ENCODE peak calls at places on chromosomes 7 and 10, in eight cellular contexts. P, W, R, T, D, Y, U and V are unnamed samples.

GRCh38 chr10:24603333-24603732 is 120.4 kb downstream of the ARHGAP21 start:
- DNase-seq in P (peak; percentile 44), W (no peak), R (peak; percentile 70), T (no peak), D (no peak), Y (no peak), U (no peak), V (no peak)

GRCh38 chr10:98404571-98405396 is 10.2 kb downstream of the PYROXD2 start:
- DNase-seq in P (peak; percentile 56), W (no peak), R (peak; percentile 76), T (no peak), D (no peak), Y (no peak), U (no peak), V (no peak)

GRCh38 chr7:15000157-15000556 is 97.6 kb upstream of the DGKB start:
- DNase-seq in P (no peak), W (no peak), R (no peak), T (no peak), D (no peak), Y (no peak), U (no peak), V (no peak)

GRCh38 chr7:155360495-155361362 is 63.1 kb downstream of the INSIG1 start:
- DNase-seq in P (no peak), W (no peak), R (no peak), T (peak; percentile 55), D (no peak), Y (no peak), U (no peak), V (peak; percentile 36)

GRCh38 chr7:129947001-129947400 is 5.8 kb downstream of the UBE2H start:
- DNase-seq in P (no peak), W (no peak), R (no peak), T (no peak), D (no peak), Y (no peak), U (no peak), V (no peak)

GRCh38 chr10:112446055-112446854 is 459 bp downstream of the ZDHHC6 start:
- DNase-seq in P (peak; percentile 25), W (no peak), R (peak; percentile 23), T (peak; percentile 8), D (no peak), Y (no peak), U (no peak), V (no peak)

GRCh38 chr10:14773551-14774213 is 1.0 kb downstream of the FAM107B start:
- DNase-seq in P (no peak), W (no peak), R (no peak), T (no peak), D (no peak), Y (no peak), U (no peak), V (no peak)

GRCh38 chr10:97140284-97140846 is 45.4 kb downstream of the SLIT1 start:
- DNase-seq in P (no peak), W (no peak), R (no peak), T (no peak), D (no peak), Y (no peak), U (no peak), V (no peak)

GRCh38 chr7:6367701-6368211 is 80.0 kb downstream of the DAGLB start:
- DNase-seq in P (peak; percentile 32), W (no peak), R (peak; percentile 77), T (no peak), D (no peak), Y (no peak), U (no peak), V (no peak)

GRCh38 chr7:29019896-29020295 is 61.8 kb upstream of the TRIL start:
- DNase-seq in P (no peak), W (peak; percentile 30), R (no peak), T (no peak), D (no peak), Y (no peak), U (no peak), V (no peak)

GRCh38 chr7:353746-354325 is 63.9 kb downstream of the FOXL3 start:
- DNase-seq in P (no peak), W (peak; percentile 31), R (no peak), T (no peak), D (peak; percentile 41), Y (no peak), U (no peak), V (no peak)

GRCh38 chr10:13349776-13350274 is 1.7 kb upstream of the SEPHS1 start:
- DNase-seq in P (peak; percentile 34), W (peak; percentile 38), R (peak; percentile 54), T (peak; percentile 78), D (peak; percentile 37), Y (peak; percentile 87), U (peak; percentile 37), V (peak; percentile 78)

GRCh38 chr7:122746948-122747347 is 44.2 kb upstream of the RNF148 start:
- DNase-seq in P (no peak), W (no peak), R (no peak), T (no peak), D (no peak), Y (no peak), U (no peak), V (no peak)

GRCh38 chr7:39127058-39127457 is 149.3 kb downstream of the POU6F2 start:
- DNase-seq in P (no peak), W (no peak), R (no peak), T (no peak), D (no peak), Y (no peak), U (no peak), V (no peak)

GRCh38 chr10:92574545-92575377 is 868 bp upstream of the IDE start:
- DNase-seq in P (no peak), W (no peak), R (peak; percentile 36), T (no peak), D (no peak), Y (no peak), U (no peak), V (no peak)

GRCh38 chr7:98754041-98754479 is 115.8 kb downstream of the TMEM130 start:
- DNase-seq in P (no peak), W (no peak), R (no peak), T (peak; percentile 13), D (no peak), Y (peak; percentile 54), U (no peak), V (no peak)

GRCh38 chr10:133032976-133033741 is 54.6 kb upstream of the ADGRA1 start:
- DNase-seq in P (no peak), W (no peak), R (no peak), T (no peak), D (no peak), Y (no peak), U (no peak), V (no peak)

GRCh38 chr10:11863353-11864105 is 40.4 kb downstream of the PROSER2 start:
- DNase-seq in P (no peak), W (no peak), R (no peak), T (peak; percentile 77), D (no peak), Y (no peak), U (peak; percentile 19), V (no peak)

GRCh38 chr7:124497209-124497608 is 268.4 kb downstream of the GPR37 start:
- DNase-seq in P (no peak), W (no peak), R (no peak), T (no peak), D (no peak), Y (no peak), U (no peak), V (no peak)

GRCh38 chr10:43037942-43038782 is 38.7 kb upstream of the RET start:
- DNase-seq in P (no peak), W (no peak), R (no peak), T (no peak), D (peak; percentile 3), Y (peak; percentile 38), U (no peak), V (no peak)

GRCh38 chr10:80529604-80530003 is 8.1 kb upstream of the SH2D4B start:
- DNase-seq in P (peak; percentile 86), W (peak; percentile 43), R (peak; percentile 22), T (no peak), D (no peak), Y (no peak), U (no peak), V (no peak)

DNA sequence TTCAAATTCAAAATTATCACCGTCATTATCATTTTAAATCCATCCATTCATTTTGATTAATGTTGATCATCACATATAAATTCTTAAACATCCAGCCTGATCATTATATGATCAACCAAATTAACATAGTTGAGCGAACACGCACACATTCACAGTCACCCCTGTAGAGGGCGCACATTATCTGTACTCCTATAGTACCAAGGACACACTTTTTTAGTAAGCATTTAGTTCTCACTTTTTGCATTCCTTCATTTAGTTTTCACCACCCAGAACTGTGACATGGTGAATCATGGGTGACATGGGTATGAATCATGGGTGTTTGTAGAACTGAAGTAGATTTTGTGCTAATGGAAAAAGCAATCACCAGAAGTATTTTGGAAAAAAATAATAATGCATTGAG is 26.0 kb upstream of the ZNF735 start:
- DNase-seq in P (no peak), W (no peak), R (no peak), T (no peak), D (no peak), Y (no peak), U (no peak), V (no peak)
- H3K9me3 ChIP-seq in P (peaks cover 4% of the 10 kb centered on the region), W (peaks cover under 1% of the 10 kb centered on the region), R (peaks cover 18% of the 10 kb centered on the region), T (peaks cover 23% of the 10 kb centered on the region), D (no peaks in the 10 kb centered on the region), Y (peaks cover 63% of the 10 kb centered on the region), U (peaks cover 44% of the 10 kb centered on the region), V (no peaks in the 10 kb centered on the region)

GRCh38 chr7:30800785-30801252 is 29.6 kb downstream of the MINDY4 start:
- DNase-seq in P (peak; percentile 58), W (no peak), R (peak; percentile 81), T (peak; percentile 52), D (peak; percentile 73), Y (peak; percentile 66), U (peak; percentile 52), V (no peak)
- H3K4me1 ChIP-seq in P (peaks cover 47% of the 10 kb centered on the region), W (peaks cover 77% of the 10 kb centered on the region), R (peaks cover 48% of the 10 kb centered on the region), T (peaks cover 41% of the 10 kb centered on the region), D (peaks cover 9% of the 10 kb centered on the region), Y (no peaks in the 10 kb centered on the region), U (peaks cover 67% of the 10 kb centered on the region), V (peaks cover 53% of the 10 kb centered on the region)

DNA sequence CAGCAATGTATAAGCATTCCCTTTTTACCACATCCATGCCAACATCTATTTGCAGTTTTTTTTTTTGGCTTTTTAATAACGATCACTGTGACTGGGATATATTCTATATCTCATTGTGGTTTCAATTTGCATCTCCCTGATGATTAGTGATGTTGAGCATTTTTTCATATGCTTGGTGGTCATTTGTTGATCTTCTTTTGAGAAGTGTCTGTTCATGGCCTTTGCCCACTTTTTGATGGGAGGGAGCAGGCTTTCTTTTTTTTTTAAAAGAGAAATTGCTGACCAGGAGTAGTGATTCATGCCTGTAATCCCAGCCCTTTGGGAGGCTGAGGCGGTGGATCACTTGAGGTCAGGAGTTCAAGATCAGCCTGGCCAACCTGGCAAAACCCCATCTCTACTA is 4.0 kb downstream of the MUC17 start:
- DNase-seq in P (no peak), W (no peak), R (no peak), T (no peak), D (no peak), Y (no peak), U (no peak), V (no peak)
- H3K9me3 ChIP-seq in P (no peaks in the 10 kb centered on the region), W (peaks cover 5% of the 10 kb centered on the region), R (no peaks in the 10 kb centered on the region), T (no peaks in the 10 kb centered on the region), D (no peaks in the 10 kb centered on the region), Y (no peaks in the 10 kb centered on the region), U (no peaks in the 10 kb centered on the region), V (no peaks in the 10 kb centered on the region)

DNA sequence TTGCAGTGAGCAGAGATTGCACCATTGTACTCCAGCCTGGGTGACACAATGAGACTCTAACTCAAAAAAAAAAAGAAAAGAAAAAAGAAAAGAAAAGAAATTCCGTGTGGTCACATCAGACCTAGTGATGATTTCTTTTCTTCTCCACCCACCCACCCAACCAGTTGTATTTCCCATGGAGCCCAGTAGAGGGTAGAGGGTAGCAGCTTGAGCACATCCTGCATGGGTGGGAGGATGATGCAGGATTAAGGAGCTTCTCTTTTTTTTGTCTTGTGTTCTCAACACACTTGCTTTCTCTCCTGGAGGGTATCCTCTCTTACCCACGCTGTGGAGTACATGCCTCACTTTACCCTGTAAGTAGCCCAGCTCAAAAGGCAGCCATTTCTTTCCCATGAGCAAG is 118.6 kb upstream of the CARD11 start:
- DNase-seq in P (no peak), W (no peak), R (peak; percentile 7), T (no peak), D (no peak), Y (no peak), U (no peak), V (no peak)
- H3K4me1 ChIP-seq in P (peaks cover 7% of the 10 kb centered on the region), W (peaks cover 18% of the 10 kb centered on the region), R (no peaks in the 10 kb centered on the region), T (no peaks in the 10 kb centered on the region), D (no peaks in the 10 kb centered on the region), Y (peaks cover 3% of the 10 kb centered on the region), U (peaks cover 17% of the 10 kb centered on the region), V (no peaks in the 10 kb centered on the region)